ENCODE peak calls at places on chromosomes 2 and 18, in six cellular contexts. X is HFFc6, Y is tibial artery, V is AG09309, E is nephron progenitor cell, M is upper lobe of right lung. Q is an unnamed sample.

GRCh38 chr2:88082781-88083180 is 15.2 kb downstream of the SMYD1 start:
- DNase-seq in E (no peak), V (no peak), X (no peak), Y (no peak), M (no peak), Q (no peak)

GRCh38 chr2:238988105-238988504 is 140.2 kb downstream of the TWIST2 start:
- DNase-seq in Y (peak), X (no peak), M (no peak), E (no peak), V (no peak), Q (peak)

GRCh38 chr2:234975611-234976010 is 23.8 kb downstream of the SH3BP4 start:
- DNase-seq in E (no peak), Y (no peak), M (no peak), V (no peak), X (no peak), Q (no peak)

GRCh38 chr2:222433381-222434173 is 9.2 kb downstream of the SGPP2 start:
- DNase-seq in M (no peak), X (no peak), Y (no peak), V (no peak), E (no peak), Q (no peak)

GRCh38 chr18:3481696-3482210 is 31.8 kb downstream of the TGIF1 start:
- DNase-seq in X (no peak), V (no peak), M (no peak), Y (no peak), E (no peak), Q (no peak)

GRCh38 chr18:51890762-51891161 is 449.2 kb upstream of the DCC start:
- DNase-seq in V (no peak), X (no peak), M (peak), Y (no peak), E (no peak), Q (no peak)

GRCh38 chr2:108199726-108200125 is 40.0 kb upstream of the SULT1C3 start:
- DNase-seq in Y (no peak), M (no peak), E (no peak), X (peak), V (no peak), Q (no peak)

GRCh38 chr2:30736461-30737325 is 70.6 kb downstream of the CAPN13 start:
- DNase-seq in V (no peak), E (no peak), Y (peak), X (no peak), M (peak), Q (no peak)

GRCh38 chr2:237894396-237894979 is 35.1 kb downstream of the RAMP1 start:
- DNase-seq in V (no peak), X (no peak), E (no peak), M (peak), Y (peak), Q (no peak)

GRCh38 chr18:36181898-36182506 is 5.3 kb upstream of the MOCOS start:
- DNase-seq in M (no peak), V (no peak), X (no peak), Y (no peak), E (no peak), Q (peak)

GRCh38 chr2:157789161-157789720 is 86.9 kb downstream of the ACVR1 start:
- DNase-seq in M (no peak), X (no peak), Y (peak), V (no peak), E (no peak), Q (no peak)

GRCh38 chr2:141113301-141113700 is 1017.5 kb downstream of the LRP1B start:
- DNase-seq in M (no peak), X (no peak), V (no peak), Y (no peak), E (no peak), Q (no peak)

GRCh38 chr2:141105763-141106162 is 1025.1 kb downstream of the LRP1B start:
- DNase-seq in Y (no peak), X (no peak), E (no peak), V (no peak), M (no peak), Q (no peak)

GRCh38 chr2:141109633-141110032 is 1021.2 kb downstream of the LRP1B start:
- DNase-seq in V (no peak), M (no peak), X (no peak), E (no peak), Y (no peak), Q (no peak)
- TF ChIP-seq CTCF in V (no peak), M (no peak), X (no peak), E (peak), Y (no peak), Q (peak)

GRCh38 chr2:233643128-233643527 is 6.9 kb downstream of the UGT1A10 start:
- DNase-seq in X (no peak), Y (no peak), V (no peak), M (no peak), E (no peak), Q (no peak)

GRCh38 chr2:233639860-233640259 is 3.6 kb downstream of the UGT1A10 start:
- DNase-seq in Y (no peak), E (no peak), M (no peak), X (no peak), V (no peak), Q (no peak)

GRCh38 chr2:233638836-233639235 is 2.6 kb downstream of the UGT1A10 start:
- DNase-seq in M (no peak), X (no peak), E (no peak), V (no peak), Y (no peak), Q (no peak)
- TF ChIP-seq CTCF in M (no peak), X (no peak), E (no peak), V (no peak), Y (no peak), Q (no peak)

GRCh38 chr18:48609114-48609513 is 70.3 kb downstream of the CTIF start:
- DNase-seq in M (no peak), V (no peak), X (no peak), E (no peak), Y (no peak), Q (no peak)

GRCh38 chr18:48607049-48607984 is 68.5 kb downstream of the CTIF start:
- DNase-seq in Y (no peak), M (no peak), V (peak), E (no peak), X (peak), Q (peak)

GRCh38 chr18:48602759-48603390 is 64.0 kb downstream of the CTIF start:
- DNase-seq in M (no peak), E (no peak), Y (no peak), X (no peak), V (no peak), Q (no peak)

GRCh38 chr18:48608581-48608980 is 69.8 kb downstream of the CTIF start:
- DNase-seq in M (no peak), E (no peak), V (no peak), Y (no peak), X (no peak), Q (no peak)

GRCh38 chr18:48605408-48605845 is 66.6 kb downstream of the CTIF start:
- DNase-seq in M (no peak), Y (no peak), E (peak), V (no peak), X (no peak), Q (no peak)
- TF ChIP-seq CTCF in M (no peak), Y (no peak), E (peak), V (no peak), X (no peak), Q (no peak)

DNA sequence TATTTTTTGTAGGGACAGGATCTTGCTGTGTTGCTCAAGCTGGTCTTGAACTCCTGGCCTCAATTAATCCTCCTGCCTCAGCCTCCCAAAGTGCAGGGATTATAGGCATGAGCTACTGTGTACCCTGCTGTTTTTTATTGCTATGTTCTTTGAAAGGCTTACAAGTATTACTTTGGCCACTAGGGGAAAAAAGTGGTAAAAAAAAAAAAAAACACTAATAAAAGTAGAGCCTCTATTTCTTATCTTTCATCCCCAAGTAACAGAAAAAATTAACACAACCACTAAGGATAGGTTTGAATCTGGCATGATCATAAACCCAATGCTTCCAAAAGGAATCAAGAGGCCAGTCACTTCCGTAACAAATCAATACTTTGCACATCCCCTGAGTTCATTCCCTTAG is 11.6 kb downstream of the NOL10 start:
- DNase-seq in Y (no peak), V (no peak), E (no peak), X (no peak), M (no peak), Q (no peak)
- TF ChIP-seq CTCF in Y (peak), V (peak), E (peak), X (peak), M (no peak), Q (peak)

GRCh38 chr2:233058717-233059546 is 1.2 kb upstream of the INPP5D start:
- DNase-seq in X (no peak), M (peak), V (no peak), Y (peak), E (no peak), Q (no peak)
- TF ChIP-seq CTCF in X (no peak), M (no peak), V (no peak), Y (no peak), E (no peak), Q (no peak)

GRCh38 chr2:134402385-134402784 is 148.5 kb downstream of the MGAT5 start:
- DNase-seq in V (peak), X (no peak), M (no peak), Y (peak), E (no peak), Q (no peak)
- TF ChIP-seq CTCF in V (no peak), X (no peak), M (no peak), Y (no peak), E (no peak), Q (peak)

GRCh38 chr2:54084600-54084999 is 30.8 kb upstream of the ACYP2 start:
- DNase-seq in Y (no peak), X (no peak), E (no peak), M (no peak), V (no peak), Q (no peak)
- TF ChIP-seq CTCF in Y (peak), X (peak), E (no peak), M (no peak), V (peak), Q (peak)